ENCODE peak calls at places on chromosome 16, in five cellular contexts. N, W, S, U and L are unnamed samples. For H3K4me1, the result is how much of the 10 kb centered on the place peaks cover.

GRCh38 chr16:30710971-30711370 is 12.0 kb downstream of the SRCAP start:
- DNase-seq in W (no peak), S (peak), N (no peak), U (no peak), L (no peak)

GRCh38 chr16:1439058-1439698 is 5.2 kb downstream of the CCDC154 start:
- DNase-seq in U (no peak), W (no peak), N (no peak), S (no peak), L (no peak)

GRCh38 chr16:81940781-81941560 is 70.3 kb downstream of the SDR42E1 start:
- DNase-seq in U (no peak), S (peak), W (no peak), N (peak), L (no peak)

GRCh38 chr16:66923866-66924265 is 1.5 kb downstream of the RRAD start:
- DNase-seq in S (no peak), W (no peak), N (no peak), U (no peak), L (peak)

GRCh38 chr16:14501331-14502255 is 128.5 kb downstream of the PARN start:
- DNase-seq in U (peak), S (peak), N (peak), W (peak), L (peak)

GRCh38 chr16:23148513-23149266 is 562 bp downstream of the USP31 start:
- DNase-seq in W (peak), S (peak), N (peak), U (peak), L (peak)

GRCh38 chr16:47990676-47991075 is 165.1 kb downstream of the ABCC12 start:
- DNase-seq in U (no peak), N (no peak), W (no peak), S (no peak), L (no peak)

GRCh38 chr16:78630102-78630501 is 530.6 kb downstream of the WWOX start:
- DNase-seq in U (no peak), W (no peak), N (no peak), S (no peak), L (no peak)

GRCh38 chr16:2586241-2586640 is 48.4 kb downstream of the PDPK1 start:
- DNase-seq in W (no peak), U (no peak), S (no peak), N (no peak), L (no peak)

GRCh38 chr16:83269541-83269940 is 538.2 kb upstream of the HSBP1 start:
- DNase-seq in S (no peak), U (no peak), N (no peak), W (no peak), L (no peak)

GRCh38 chr16:1984347-1985225 is 593 bp downstream of the GFER start:
- DNase-seq in U (no peak), W (no peak), N (no peak), S (no peak), L (no peak)

GRCh38 chr16:15961557-15962205 is 12.3 kb downstream of the ABCC1 start:
- DNase-seq in N (no peak), W (no peak), S (no peak), U (no peak), L (no peak)

GRCh38 chr16:6570520-6570919 is 762.1 kb upstream of the RBFOX1 start:
- DNase-seq in U (no peak), W (no peak), S (no peak), N (no peak), L (no peak)

GRCh38 chr16:6576646-6577045 is 756.0 kb upstream of the RBFOX1 start:
- DNase-seq in N (no peak), W (no peak), S (no peak), U (no peak), L (no peak)

GRCh38 chr16:6573577-6573976 is 759.1 kb upstream of the RBFOX1 start:
- DNase-seq in S (no peak), W (no peak), N (no peak), U (peak), L (no peak)

GRCh38 chr16:6571044-6571443 is 761.6 kb upstream of the RBFOX1 start:
- DNase-seq in S (no peak), U (no peak), W (no peak), N (no peak), L (no peak)

DNA sequence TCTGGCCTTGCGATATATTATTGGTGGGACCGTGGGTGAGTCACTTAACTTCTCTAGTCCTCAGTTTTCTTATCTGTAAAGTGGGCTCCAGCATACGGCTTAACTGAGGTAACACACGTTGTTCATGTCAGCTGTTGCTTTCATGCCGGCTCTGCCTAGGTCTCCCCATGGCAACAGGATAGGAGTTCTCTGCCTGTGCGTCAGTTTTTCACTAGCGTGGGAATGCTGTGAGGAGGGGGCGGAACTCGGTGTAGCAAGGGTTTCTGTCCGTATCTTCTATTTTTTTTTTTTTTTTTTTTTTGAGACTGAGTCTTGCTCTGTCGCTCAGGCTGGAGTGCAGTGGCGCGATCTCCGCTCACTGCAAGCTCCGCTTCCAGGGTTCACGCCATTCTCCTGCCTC is 758.5 kb upstream of the RBFOX1 start:
- DNase-seq in N (no peak), S (no peak), U (no peak), W (no peak), L (no peak)
- H3K4me1 ChIP-seq in N (under half), S (under half), U (under half), W (under half), L (under half)

DNA sequence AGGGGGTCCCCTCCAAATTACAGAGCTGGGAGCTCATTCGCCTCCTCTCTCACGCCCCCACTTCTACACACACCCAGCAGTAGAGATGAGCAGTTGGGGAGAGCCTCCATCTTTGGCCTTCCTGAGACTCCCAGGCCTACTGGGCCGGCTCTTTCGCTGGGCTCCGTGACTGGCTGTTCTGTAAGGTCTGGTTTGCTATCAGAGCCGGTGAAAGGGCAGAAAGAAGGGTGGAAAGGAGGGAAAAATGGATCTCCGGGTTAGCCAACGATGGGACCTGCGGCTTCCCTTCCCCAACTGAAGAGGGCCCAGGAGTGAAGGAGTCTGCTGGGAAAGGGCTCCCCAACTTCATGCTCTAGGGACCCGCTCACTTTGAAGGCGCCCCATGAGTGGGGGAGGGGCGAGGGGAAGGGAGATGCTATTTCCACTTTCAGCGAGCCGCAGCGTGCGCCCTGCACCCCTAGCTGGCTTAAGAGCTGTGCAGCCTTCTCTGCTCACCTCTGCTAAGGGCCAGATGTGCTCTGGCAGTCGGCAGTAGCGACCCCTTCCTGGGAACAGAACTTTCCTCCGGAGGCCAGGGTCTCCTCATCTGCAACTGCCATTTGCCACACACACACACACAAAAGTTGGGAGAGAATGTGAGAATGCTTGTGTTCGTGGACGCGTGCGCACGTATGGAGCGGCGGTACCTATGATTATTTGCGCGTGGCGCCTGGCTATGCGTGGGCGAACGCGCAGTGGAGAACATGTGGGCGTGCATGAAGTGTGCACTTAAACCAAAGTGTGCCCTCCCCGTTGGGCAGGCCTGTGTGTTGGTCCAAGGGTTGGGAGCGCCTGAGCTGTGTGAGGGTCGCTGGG is 2.9 kb upstream of the FOXF1 start:
- DNase-seq in N (no peak), S (no peak), W (no peak), U (no peak), L (no peak)
- H3K4me1 ChIP-seq in N (half or more), S (under half), W (under half), U (under half), L (under half)

GRCh38 chr16:11734025-11734652 is 8.5 kb downstream of the TXNDC11 start:
- DNase-seq in W (no peak), S (no peak), N (no peak), U (no peak), L (no peak)

GRCh38 chr16:11735801-11736200 is 6.9 kb downstream of the TXNDC11 start:
- DNase-seq in N (no peak), S (no peak), W (no peak), U (no peak), L (no peak)

GRCh38 chr16:11737678-11738077 is 5.0 kb downstream of the TXNDC11 start:
- DNase-seq in W (no peak), N (no peak), S (no peak), U (no peak), L (no peak)

GRCh38 chr16:11736903-11737302 is 5.8 kb downstream of the TXNDC11 start:
- DNase-seq in W (no peak), S (no peak), N (no peak), U (no peak), L (no peak)

GRCh38 chr16:11734653-11735043 is 8.0 kb downstream of the TXNDC11 start:
- DNase-seq in U (no peak), W (no peak), N (no peak), S (no peak), L (no peak)
- H3K4me1 ChIP-seq in U (under half), W (under half), N (under half), S (under half), L (under half)

DNA sequence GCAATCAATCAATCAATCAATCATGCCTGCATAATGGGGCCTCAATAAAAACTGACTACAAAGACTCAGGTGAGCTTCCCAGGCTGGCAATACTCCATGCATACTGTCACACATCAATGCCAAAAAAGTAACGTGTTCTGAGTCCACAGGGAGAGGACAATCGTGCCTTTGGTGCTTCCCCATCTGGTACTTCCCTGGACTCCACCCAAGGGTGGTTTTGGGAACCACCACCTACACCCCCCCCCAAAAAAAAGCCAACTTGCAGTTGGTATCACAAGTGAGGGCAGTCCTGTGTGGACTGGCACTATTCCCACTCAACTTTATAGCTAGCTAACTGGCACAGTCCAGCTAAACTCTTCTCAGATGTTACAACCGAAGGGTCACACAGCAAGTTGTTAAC is 3.1 kb downstream of the ZDHHC7 start:
- DNase-seq in U (no peak), S (no peak), W (no peak), N (no peak), L (no peak)
- H3K4me1 ChIP-seq in U (under half), S (under half), W (under half), N (half or more), L (under half)

DNA sequence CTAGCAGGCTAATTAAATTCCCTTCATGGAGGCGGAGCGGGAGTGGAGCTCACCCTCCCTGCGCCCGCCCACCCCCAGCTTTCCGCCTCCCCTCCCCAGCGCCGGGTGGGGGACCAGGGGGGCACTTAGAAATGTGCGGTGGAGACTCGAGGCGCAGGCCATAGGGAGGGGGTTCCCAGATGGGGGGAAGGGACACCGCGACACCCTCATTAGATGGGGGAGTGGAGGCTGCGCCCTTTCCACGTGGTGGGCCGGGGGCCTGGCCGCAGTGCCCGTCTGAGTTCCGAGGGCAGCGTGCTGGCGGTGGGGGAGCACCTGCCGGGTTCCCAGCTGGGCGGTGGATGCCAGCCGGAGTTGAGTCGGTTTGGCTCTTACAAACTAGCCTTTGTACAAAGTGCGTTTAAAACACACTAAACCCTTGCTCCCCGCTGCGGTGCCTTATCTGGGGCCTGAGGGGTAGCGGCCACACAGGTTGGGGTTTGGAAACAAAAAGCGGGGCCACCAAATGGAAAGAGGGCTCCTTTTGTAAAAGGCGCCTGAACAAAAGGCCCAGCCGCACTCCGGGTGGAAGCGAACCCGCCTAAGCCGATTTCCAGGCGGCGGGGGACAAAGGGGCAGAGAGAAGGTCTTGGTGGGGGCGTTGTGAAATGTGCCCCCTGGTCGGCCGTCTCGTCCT is 1.4 kb downstream of the GSE1 start:
- DNase-seq in N (no peak), U (no peak), S (no peak), W (no peak), L (no peak)
- H3K4me1 ChIP-seq in N (half or more), U (under half), S (under half), W (under half), L (under half)

GRCh38 chr16:56943761-56944375 is 11.9 kb downstream of the HERPUD1 start:
- DNase-seq in S (no peak), W (no peak), N (peak), U (no peak), L (no peak)
- H3K4me1 ChIP-seq in S (under half), W (under half), N (under half), U (under half), L (under half)

DNA sequence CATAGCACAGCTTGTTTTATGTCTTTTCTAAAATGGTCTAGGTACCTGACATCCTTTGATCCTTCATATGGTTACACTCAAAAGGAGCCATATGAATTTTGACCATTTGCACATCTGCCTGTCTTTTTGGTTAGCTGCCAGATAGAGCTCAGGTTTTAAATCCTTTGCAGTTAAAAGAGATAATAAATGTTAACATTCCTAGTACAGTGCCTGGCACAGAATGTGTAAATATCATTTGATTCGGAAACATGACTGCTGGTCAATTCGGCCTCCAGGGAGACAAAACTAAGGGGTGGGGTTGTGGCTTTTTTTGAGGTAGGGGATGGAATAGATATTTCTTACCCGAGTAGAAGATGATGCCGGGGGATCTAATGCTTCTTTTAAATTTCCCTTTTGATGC is 64.2 kb downstream of the FTO start:
- DNase-seq in W (no peak), U (no peak), N (no peak), S (peak), L (no peak)
- H3K4me1 ChIP-seq in W (under half), U (under half), N (half or more), S (under half), L (under half)

DNA sequence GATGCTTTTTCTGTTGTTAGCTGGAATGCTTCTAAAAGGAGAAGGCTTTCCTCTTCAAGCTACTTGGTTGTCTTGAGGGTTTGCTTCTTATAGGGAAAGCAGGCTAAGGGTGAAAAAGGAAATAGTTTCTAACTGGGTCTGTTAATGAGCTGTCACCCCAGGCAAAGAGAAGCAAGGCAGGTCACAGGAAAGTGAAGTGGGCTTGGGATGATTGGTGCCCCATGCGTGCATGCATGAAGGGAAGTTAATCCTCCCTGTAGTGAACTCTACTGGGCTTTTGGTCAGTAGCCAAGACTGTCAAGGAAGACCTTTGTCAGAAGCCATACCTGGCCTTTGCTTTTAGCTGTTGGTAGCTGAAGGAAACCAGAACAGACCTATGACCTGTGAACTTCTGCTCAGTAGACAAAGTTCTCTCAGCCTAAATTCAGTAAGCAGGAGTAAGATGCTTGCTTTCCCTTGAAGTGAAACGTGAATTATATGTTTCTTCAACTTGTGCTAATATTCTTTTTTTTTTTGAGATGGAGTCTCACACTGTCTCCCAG is 16.5 kb downstream of the TENT4B start:
- DNase-seq in N (no peak), S (no peak), W (no peak), U (no peak), L (no peak)
- H3K4me1 ChIP-seq in N (half or more), S (under half), W (under half), U (under half), L (under half)

GRCh38 chr16:88775825-88776224 is 9.2 kb downstream of the PIEZO1 start:
- DNase-seq in U (no peak), N (no peak), W (no peak), S (no peak), L (no peak)
- H3K4me1 ChIP-seq in U (under half), N (under half), W (under half), S (under half), L (under half)

GRCh38 chr16:24995469-24995868 is 19.7 kb downstream of the ARHGAP17 start:
- DNase-seq in U (no peak), N (no peak), W (no peak), S (no peak), L (no peak)
- H3K4me1 ChIP-seq in U (under half), N (half or more), W (under half), S (under half), L (under half)